ENCODE peak calls at places on chromosomes 13 and 19, in four cellular contexts. One of them, this sample, is unnamed.

GRCh38 chr13:67328895-67329294 is 98.8 kb upstream of the PCDH9 start:
- DNase-seq in lower leg skin: no peak
- DNase-seq in NCI-H510A treated with DMSO at 0.1 percent for 48 hours: no peak
- DNase-seq in esophagus squamous epithelium: no peak
- DNase-seq in this sample: no peak

GRCh38 chr19:54191671-54192453 is 754 bp downstream of the TSEN34 start:
- DNase-seq in esophagus squamous epithelium: no peak
- DNase-seq in lower leg skin: no peak
- DNase-seq in NCI-H510A treated with DMSO at 0.1 percent for 48 hours: no peak
- DNase-seq in this sample: no peak

GRCh38 chr19:2282062-2282861 is at the start of gene PEAK3:
- DNase-seq in lower leg skin: peak
- DNase-seq in esophagus squamous epithelium: peak
- DNase-seq in NCI-H510A treated with DMSO at 0.1 percent for 48 hours: no peak
- DNase-seq in this sample: peak

GRCh38 chr19:45059258-45059965 is 16.9 kb downstream of the ZNF296 start:
- DNase-seq in lower leg skin: peak
- DNase-seq in NCI-H510A treated with DMSO at 0.1 percent for 48 hours: peak
- DNase-seq in esophagus squamous epithelium: no peak
- DNase-seq in this sample: peak

GRCh38 chr13:104584481-104584880 is 1518.3 kb upstream of the SLC10A2 start:
- DNase-seq in lower leg skin: no peak
- DNase-seq in esophagus squamous epithelium: no peak
- DNase-seq in NCI-H510A treated with DMSO at 0.1 percent for 48 hours: no peak
- DNase-seq in this sample: no peak

GRCh38 chr19:49422407-49423277 is 599 bp downstream of the PTH2 start:
- DNase-seq in esophagus squamous epithelium: no peak
- DNase-seq in NCI-H510A treated with DMSO at 0.1 percent for 48 hours: peak
- DNase-seq in lower leg skin: no peak
- DNase-seq in this sample: peak

GRCh38 chr13:103639326-103639725 is 573.1 kb upstream of the SLC10A2 start:
- DNase-seq in lower leg skin: no peak
- DNase-seq in NCI-H510A treated with DMSO at 0.1 percent for 48 hours: no peak
- DNase-seq in esophagus squamous epithelium: no peak
- DNase-seq in this sample: no peak

GRCh38 chr19:50486823-50487515 is 10.3 kb upstream of the GARIN5A start:
- DNase-seq in esophagus squamous epithelium: no peak
- DNase-seq in NCI-H510A treated with DMSO at 0.1 percent for 48 hours: no peak
- DNase-seq in lower leg skin: no peak
- DNase-seq in this sample: peak

GRCh38 chr13:70310720-70311119 is 202.5 kb upstream of the KLHL1 start:
- DNase-seq in esophagus squamous epithelium: no peak
- DNase-seq in NCI-H510A treated with DMSO at 0.1 percent for 48 hours: peak
- DNase-seq in lower leg skin: no peak
- DNase-seq in this sample: no peak

GRCh38 chr19:30228726-30229523 is 143.3 kb upstream of the ZNF536 start:
- DNase-seq in lower leg skin: no peak
- DNase-seq in NCI-H510A treated with DMSO at 0.1 percent for 48 hours: no peak
- DNase-seq in esophagus squamous epithelium: no peak
- DNase-seq in this sample: no peak

GRCh38 chr13:110921209-110921608 is 6.3 kb upstream of the ANKRD10 start:
- DNase-seq in lower leg skin: no peak
- DNase-seq in esophagus squamous epithelium: no peak
- DNase-seq in NCI-H510A treated with DMSO at 0.1 percent for 48 hours: no peak
- DNase-seq in this sample: no peak

GRCh38 chr13:45015300-45015699 is 26.0 kb downstream of the GPALPP1 start:
- DNase-seq in esophagus squamous epithelium: no peak
- DNase-seq in NCI-H510A treated with DMSO at 0.1 percent for 48 hours: no peak
- DNase-seq in lower leg skin: no peak
- DNase-seq in this sample: no peak

GRCh38 chr19:2487780-2488330 is 11.9 kb downstream of the GADD45B start:
- DNase-seq in esophagus squamous epithelium: no peak
- DNase-seq in lower leg skin: no peak
- DNase-seq in NCI-H510A treated with DMSO at 0.1 percent for 48 hours: no peak
- DNase-seq in this sample: no peak

GRCh38 chr13:27678306-27679040 is 56.8 kb downstream of the POLR1D start:
- DNase-seq in NCI-H510A treated with DMSO at 0.1 percent for 48 hours: no peak
- DNase-seq in esophagus squamous epithelium: no peak
- DNase-seq in lower leg skin: no peak
- DNase-seq in this sample: no peak

GRCh38 chr13:97432917-97433726 is 847 bp upstream of the RAP2A start:
- DNase-seq in NCI-H510A treated with DMSO at 0.1 percent for 48 hours: peak
- DNase-seq in lower leg skin: peak
- DNase-seq in esophagus squamous epithelium: peak
- DNase-seq in this sample: peak

GRCh38 chr19:10760268-10760944 is 42.5 kb downstream of the DNM2 start:
- DNase-seq in esophagus squamous epithelium: no peak
- DNase-seq in lower leg skin: no peak
- DNase-seq in NCI-H510A treated with DMSO at 0.1 percent for 48 hours: no peak
- DNase-seq in this sample: peak

GRCh38 chr13:50158385-50159165 is 143.3 kb downstream of the KCNRG start:
- DNase-seq in esophagus squamous epithelium: no peak
- DNase-seq in NCI-H510A treated with DMSO at 0.1 percent for 48 hours: no peak
- DNase-seq in lower leg skin: no peak
- DNase-seq in this sample: no peak

GRCh38 chr19:4694211-4694987 is 24.3 kb upstream of the MYDGF start:
- DNase-seq in NCI-H510A treated with DMSO at 0.1 percent for 48 hours: no peak
- DNase-seq in lower leg skin: peak
- DNase-seq in esophagus squamous epithelium: peak
- DNase-seq in this sample: no peak

GRCh38 chr19:3075605-3076431 is 13.5 kb upstream of the TLE5 start:
- DNase-seq in lower leg skin: no peak
- DNase-seq in esophagus squamous epithelium: no peak
- DNase-seq in NCI-H510A treated with DMSO at 0.1 percent for 48 hours: peak
- DNase-seq in this sample: peak

GRCh38 chr13:40207110-40207478 is 459.3 kb downstream of the FOXO1 start:
- DNase-seq in esophagus squamous epithelium: no peak
- DNase-seq in lower leg skin: no peak
- DNase-seq in NCI-H510A treated with DMSO at 0.1 percent for 48 hours: no peak
- DNase-seq in this sample: no peak

GRCh38 chr19:32039446-32039845 is 306.0 kb upstream of the ZNF507 start:
- DNase-seq in esophagus squamous epithelium: no peak
- DNase-seq in lower leg skin: no peak
- DNase-seq in NCI-H510A treated with DMSO at 0.1 percent for 48 hours: no peak
- DNase-seq in this sample: no peak

GRCh38 chr13:88979465-88980180 is 1308.5 kb downstream of the SLITRK5 start:
- DNase-seq in esophagus squamous epithelium: no peak
- DNase-seq in NCI-H510A treated with DMSO at 0.1 percent for 48 hours: no peak
- DNase-seq in lower leg skin: no peak
- DNase-seq in this sample: no peak

GRCh38 chr19:56333506-56333905 is 18.9 kb upstream of the ZSCAN5A start:
- DNase-seq in lower leg skin: no peak
- DNase-seq in esophagus squamous epithelium: no peak
- DNase-seq in NCI-H510A treated with DMSO at 0.1 percent for 48 hours: peak
- DNase-seq in this sample: peak

GRCh38 chr13:81596224-81596753 is 1255.4 kb upstream of the SPRY2 start:
- DNase-seq in lower leg skin: no peak
- DNase-seq in NCI-H510A treated with DMSO at 0.1 percent for 48 hours: no peak
- DNase-seq in esophagus squamous epithelium: no peak
- DNase-seq in this sample: no peak

GRCh38 chr19:55642153-55643002 is 1.1 kb upstream of the ZNF581 start:
- DNase-seq in esophagus squamous epithelium: no peak
- DNase-seq in NCI-H510A treated with DMSO at 0.1 percent for 48 hours: peak
- DNase-seq in lower leg skin: no peak
- DNase-seq in this sample: no peak

This sample was measured in effector memory CD8-positive, alpha-beta T cell.